ENCODE peak calls at places on chromosomes 6 and 20, in four cellular contexts. Q is K562, M is HepG2, S is GM12878. J is an unnamed sample.

GRCh38 chr6:18226451-18226850 is 37.9 kb downstream of the DEK start:
- DNase-seq in Q (no peak), M (no peak), S (no peak), J (no peak)

GRCh38 chr20:50191065-50191565 is 485 bp downstream of the CEBPB start:
- DNase-seq in Q (peak; percentile 62), M (no peak), S (no peak), J (peak; percentile 75)

GRCh38 chr6:144234399-144234798 is 50.7 kb upstream of the UTRN start:
- DNase-seq in Q (no peak), M (no peak), S (no peak), J (no peak)

GRCh38 chr20:12963456-12963855 is 45.3 kb upstream of the SPTLC3 start:
- DNase-seq in Q (no peak), M (no peak), S (no peak), J (no peak)

GRCh38 chr6:118746100-118746874 is 94.9 kb upstream of the CEP85L start:
- DNase-seq in Q (no peak), M (no peak), S (no peak), J (no peak)

GRCh38 chr6:111604259-111605099 is 1.2 kb downstream of the TRAF3IP2 start:
- DNase-seq in Q (no peak), M (no peak), S (no peak), J (no peak)

GRCh38 chr6:58198301-58198700 is 880.9 kb downstream of the PRIM2 start:
- DNase-seq in Q (no peak), M (no peak), S (no peak), J (no peak)

GRCh38 chr20:63246490-63247284 is 7.6 kb downstream of the NKAIN4 start:
- DNase-seq in Q (no peak), M (no peak), S (no peak), J (peak; percentile 51)

GRCh38 chr20:32902456-32903420 is 44.0 kb downstream of the EFCAB8 start:
- DNase-seq in Q (peak; percentile 62), M (peak; percentile 66), S (no peak), J (peak; percentile 83)

GRCh38 chr20:46350986-46351267 is 42.6 kb upstream of the CDH22 start:
- DNase-seq in Q (no peak), M (no peak), S (no peak), J (no peak)

GRCh38 chr6:56282391-56282790 is 35.0 kb upstream of the COL21A1 start:
- DNase-seq in Q (no peak), M (no peak), S (no peak), J (no peak)
- TF ChIP-seq JUND in Q (no peak), M (no peak), S (no peak), J (no peak)

DNA sequence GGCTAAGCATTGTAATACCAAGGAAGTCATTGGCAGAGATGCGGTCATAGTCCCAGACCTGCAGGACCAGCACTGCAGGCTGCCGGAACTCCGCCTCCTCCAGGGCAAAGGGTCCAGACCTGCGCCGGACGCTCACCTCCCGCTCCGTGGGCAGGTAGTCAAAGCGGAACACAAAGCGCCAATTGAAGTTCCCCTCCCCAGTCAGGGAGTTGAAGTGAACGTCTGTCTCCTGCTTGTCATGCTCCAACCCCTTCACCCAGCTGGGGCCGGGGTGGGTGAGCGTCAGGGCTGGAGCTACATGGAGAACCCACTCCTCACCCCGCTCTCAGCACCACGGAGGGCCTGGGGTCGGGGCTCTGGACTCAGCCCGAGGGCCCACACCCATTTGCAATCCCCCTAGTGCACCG is 18.2 kb downstream of the ERGIC3 start:
- DNase-seq in Q (no peak), M (no peak), S (no peak), J (no peak)
- TF ChIP-seq JUND in Q (no peak), M (no peak), S (no peak), J (no peak)

DNA sequence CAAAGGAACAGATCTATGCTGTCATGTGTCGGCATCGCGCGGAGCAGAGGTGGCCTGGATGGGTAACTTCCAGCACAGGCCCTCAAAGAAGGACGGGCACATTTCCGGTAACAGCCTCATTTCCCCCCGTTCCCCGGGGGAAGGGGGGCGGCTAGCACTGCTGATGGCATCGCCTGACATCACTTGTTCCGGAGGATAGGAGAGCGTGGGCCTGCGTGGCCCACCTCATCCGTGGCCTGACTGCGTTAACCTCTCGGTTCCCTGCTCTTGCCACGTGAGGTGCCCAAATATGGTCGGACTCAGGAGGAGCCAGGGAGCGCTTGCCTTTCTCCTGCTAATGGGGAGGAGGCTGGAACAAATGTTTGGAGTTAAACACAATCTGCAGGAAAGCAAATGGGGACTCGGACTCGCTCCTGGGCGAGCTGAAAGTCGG is at the start of gene AKAP12:
- DNase-seq in Q (no peak), M (no peak), S (no peak), J (no peak)
- TF ChIP-seq JUND in Q (no peak), M (no peak), S (no peak), J (no peak)

DNA sequence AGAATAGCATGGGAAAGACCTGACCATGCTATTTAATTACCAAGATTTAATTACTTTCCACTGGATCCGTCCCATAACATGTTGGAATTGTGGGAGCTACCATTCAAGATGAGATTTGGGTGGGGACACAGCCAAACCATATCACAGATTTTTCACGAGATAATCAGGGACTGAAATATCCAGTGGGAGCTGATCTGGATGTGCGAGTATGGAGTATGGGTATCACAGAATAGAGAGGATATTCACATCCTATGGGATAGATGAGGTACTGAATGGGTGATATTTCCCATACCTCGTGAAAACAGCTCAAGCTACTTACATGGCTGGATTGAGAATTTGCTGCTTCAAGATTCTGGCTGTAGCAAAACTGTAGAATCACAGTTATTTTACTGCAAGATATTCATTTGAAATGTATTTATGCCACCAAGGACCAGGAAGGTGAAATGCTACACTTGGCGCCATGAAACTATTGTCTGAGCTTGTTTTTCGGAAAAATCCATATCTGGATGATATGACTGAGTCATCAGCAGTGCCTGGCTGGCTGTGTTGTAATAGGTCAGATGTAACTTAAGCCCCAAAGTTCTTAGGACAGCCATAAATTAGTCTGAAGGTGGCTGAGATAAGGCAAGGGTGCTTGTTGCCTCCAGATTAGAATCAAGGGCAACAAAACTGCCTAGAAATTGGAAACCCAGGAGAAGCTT is 29.8 kb downstream of the KCNS1 start:
- DNase-seq in Q (peak; percentile 80), M (no peak), S (no peak), J (no peak)
- TF ChIP-seq JUND in Q (peak; percentile 97), M (no peak), S (no peak), J (no peak)

GRCh38 chr6:7561153-7561964 is 19.9 kb downstream of the DSP start:
- DNase-seq in Q (peak; percentile 56), M (peak; percentile 100), S (no peak), J (peak; percentile 93)
- TF ChIP-seq JUND in Q (peak; percentile 49), M (peak; percentile 82), S (no peak), J (peak; percentile 79)

GRCh38 chr20:43895235-43895634 is 19.4 kb upstream of the TOX2 start:
- DNase-seq in Q (no peak), M (no peak), S (no peak), J (no peak)
- TF ChIP-seq JUND in Q (no peak), M (no peak), S (no peak), J (no peak)